ENCODE peak calls at places on chromosomes 1 and 21, in six cellular contexts. One of them, this sample, is unnamed.

GRCh38 chr21:36159356-36159921 is 2.8 kb downstream of the DOP1B start:
- DNase-seq in OCI-LY7: no peak
- DNase-seq in mesendoderm: no peak
- DNase-seq in GM23338: no peak
- DNase-seq in neuronal stem cell: no peak
- DNase-seq in mesenchymal stem cell: no peak
- DNase-seq in this sample: no peak

GRCh38 chr1:92075311-92075710 is at the start of gene SETSIP:
- DNase-seq in mesenchymal stem cell: no peak
- DNase-seq in GM23338: no peak
- DNase-seq in mesendoderm: no peak
- DNase-seq in neuronal stem cell: no peak
- DNase-seq in OCI-LY7: no peak
- DNase-seq in this sample: no peak

GRCh38 chr1:160746870-160747500 is 7.9 kb downstream of the SLAMF7 start:
- DNase-seq in mesenchymal stem cell: no peak
- DNase-seq in mesendoderm: peak
- DNase-seq in GM23338: peak
- DNase-seq in OCI-LY7: no peak
- DNase-seq in neuronal stem cell: no peak
- DNase-seq in this sample: no peak

GRCh38 chr21:31857096-31857495 is 15.7 kb upstream of the HUNK start:
- DNase-seq in GM23338: no peak
- DNase-seq in OCI-LY7: no peak
- DNase-seq in mesenchymal stem cell: no peak
- DNase-seq in mesendoderm: no peak
- DNase-seq in neuronal stem cell: no peak
- DNase-seq in this sample: no peak

GRCh38 chr21:45972353-45972715 is 9.2 kb upstream of the COL6A1 start:
- DNase-seq in GM23338: peak
- DNase-seq in mesenchymal stem cell: no peak
- DNase-seq in neuronal stem cell: no peak
- DNase-seq in mesendoderm: peak
- DNase-seq in OCI-LY7: no peak
- DNase-seq in this sample: no peak

GRCh38 chr1:179121159-179121938 is 39.5 kb downstream of the TOR3A start:
- DNase-seq in neuronal stem cell: no peak
- DNase-seq in GM23338: peak
- DNase-seq in mesendoderm: peak
- DNase-seq in OCI-LY7: peak
- DNase-seq in mesenchymal stem cell: peak
- DNase-seq in this sample: peak

GRCh38 chr1:15617874-15618684 is 821 bp downstream of the DDI2 start:
- DNase-seq in mesendoderm: peak
- DNase-seq in neuronal stem cell: no peak
- DNase-seq in GM23338: peak
- DNase-seq in mesenchymal stem cell: peak
- DNase-seq in OCI-LY7: peak
- DNase-seq in this sample: no peak

GRCh38 chr1:30385246-30385940 is 338.0 kb downstream of the MATN1 start:
- DNase-seq in mesenchymal stem cell: no peak
- DNase-seq in GM23338: no peak
- DNase-seq in neuronal stem cell: no peak
- DNase-seq in OCI-LY7: no peak
- DNase-seq in mesendoderm: no peak
- DNase-seq in this sample: no peak

GRCh38 chr1:64469121-64469520 is 808 bp upstream of the CACHD1 start:
- DNase-seq in neuronal stem cell: no peak
- DNase-seq in mesendoderm: no peak
- DNase-seq in mesenchymal stem cell: no peak
- DNase-seq in GM23338: peak
- DNase-seq in OCI-LY7: no peak
- DNase-seq in this sample: no peak

GRCh38 chr21:44013380-44014088 is 1.4 kb downstream of the TRAPPC10 start:
- DNase-seq in mesendoderm: peak
- DNase-seq in mesenchymal stem cell: peak
- DNase-seq in neuronal stem cell: no peak
- DNase-seq in GM23338: peak
- DNase-seq in OCI-LY7: peak
- DNase-seq in this sample: no peak

GRCh38 chr1:55589656-55590297 is 374.6 kb upstream of the USP24 start:
- DNase-seq in OCI-LY7: no peak
- DNase-seq in neuronal stem cell: no peak
- DNase-seq in mesenchymal stem cell: no peak
- DNase-seq in GM23338: no peak
- DNase-seq in mesendoderm: no peak
- DNase-seq in this sample: no peak

GRCh38 chr1:158998781-158999161 is 10.9 kb upstream of the IFI16 start:
- DNase-seq in mesendoderm: peak
- DNase-seq in mesenchymal stem cell: peak
- DNase-seq in neuronal stem cell: peak
- DNase-seq in GM23338: peak
- DNase-seq in OCI-LY7: peak
- DNase-seq in this sample: peak

GRCh38 chr1:26010800-26011199 is 10.8 kb upstream of the EXTL1 start:
- DNase-seq in mesendoderm: no peak
- DNase-seq in neuronal stem cell: no peak
- DNase-seq in OCI-LY7: no peak
- DNase-seq in GM23338: peak
- DNase-seq in mesenchymal stem cell: no peak
- DNase-seq in this sample: no peak

GRCh38 chr1:205750683-205751651 is 985 bp upstream of the NUCKS1 start:
- DNase-seq in neuronal stem cell: no peak
- DNase-seq in OCI-LY7: no peak
- DNase-seq in mesendoderm: peak
- DNase-seq in mesenchymal stem cell: peak
- DNase-seq in GM23338: peak
- DNase-seq in this sample: peak

GRCh38 chr1:244655186-244655585 is 2.3 kb downstream of the DESI2 start:
- DNase-seq in neuronal stem cell: no peak
- DNase-seq in GM23338: no peak
- DNase-seq in OCI-LY7: no peak
- DNase-seq in mesendoderm: no peak
- DNase-seq in mesenchymal stem cell: no peak
- DNase-seq in this sample: no peak

GRCh38 chr1:51861669-51862068 is 16.9 kb downstream of the NRDC start:
- DNase-seq in mesendoderm: no peak
- DNase-seq in mesenchymal stem cell: peak
- DNase-seq in OCI-LY7: no peak
- DNase-seq in neuronal stem cell: no peak
- DNase-seq in GM23338: no peak
- DNase-seq in this sample: no peak

GRCh38 chr1:116334015-116334547 is 39.0 kb upstream of the ATP1A1 start:
- DNase-seq in OCI-LY7: no peak
- DNase-seq in GM23338: no peak
- DNase-seq in mesendoderm: peak
- DNase-seq in mesenchymal stem cell: peak
- DNase-seq in neuronal stem cell: no peak
- DNase-seq in this sample: no peak

GRCh38 chr1:154663656-154664055 is 55.7 kb upstream of the ADAR start:
- DNase-seq in neuronal stem cell: no peak
- DNase-seq in OCI-LY7: no peak
- DNase-seq in mesendoderm: no peak
- DNase-seq in GM23338: no peak
- DNase-seq in mesenchymal stem cell: no peak
- DNase-seq in this sample: no peak

GRCh38 chr21:34078915-34079314 is 5.5 kb downstream of the MRPS6 start:
- DNase-seq in neuronal stem cell: no peak
- DNase-seq in GM23338: no peak
- DNase-seq in mesenchymal stem cell: no peak
- DNase-seq in mesendoderm: no peak
- DNase-seq in OCI-LY7: no peak
- DNase-seq in this sample: no peak

GRCh38 chr1:116738673-116739370 is 15.4 kb upstream of the CD2 start:
- DNase-seq in OCI-LY7: peak
- DNase-seq in neuronal stem cell: no peak
- DNase-seq in mesendoderm: no peak
- DNase-seq in GM23338: no peak
- DNase-seq in mesenchymal stem cell: no peak
- DNase-seq in this sample: no peak

GRCh38 chr1:74641876-74642275 is 31.7 kb downstream of the ERICH3 start:
- DNase-seq in neuronal stem cell: no peak
- DNase-seq in mesenchymal stem cell: no peak
- DNase-seq in GM23338: no peak
- DNase-seq in OCI-LY7: no peak
- DNase-seq in mesendoderm: no peak
- DNase-seq in this sample: no peak

GRCh38 chr1:23947366-23947765 is 12.3 kb upstream of the PNRC2 start:
- DNase-seq in GM23338: no peak
- DNase-seq in OCI-LY7: no peak
- DNase-seq in neuronal stem cell: no peak
- DNase-seq in mesendoderm: no peak
- DNase-seq in mesenchymal stem cell: no peak
- DNase-seq in this sample: no peak

GRCh38 chr1:190858140-190858539 is 380.5 kb upstream of the BRINP3 start:
- DNase-seq in mesenchymal stem cell: no peak
- DNase-seq in OCI-LY7: no peak
- DNase-seq in mesendoderm: no peak
- DNase-seq in GM23338: peak
- DNase-seq in neuronal stem cell: no peak
- DNase-seq in this sample: no peak

GRCh38 chr1:185652348-185652747 is 81.8 kb upstream of the HMCN1 start:
- DNase-seq in neuronal stem cell: no peak
- DNase-seq in mesendoderm: peak
- DNase-seq in mesenchymal stem cell: no peak
- DNase-seq in OCI-LY7: peak
- DNase-seq in GM23338: peak
- DNase-seq in this sample: peak

GRCh38 chr1:109977657-109978378 is 6.7 kb upstream of the AHCYL1 start:
- DNase-seq in GM23338: no peak
- DNase-seq in OCI-LY7: no peak
- DNase-seq in neuronal stem cell: no peak
- DNase-seq in mesendoderm: no peak
- DNase-seq in mesenchymal stem cell: no peak
- DNase-seq in this sample: no peak

GRCh38 chr1:232308616-232309015 is 321.3 kb downstream of the SIPA1L2 start:
- DNase-seq in mesenchymal stem cell: no peak
- DNase-seq in OCI-LY7: no peak
- DNase-seq in mesendoderm: peak
- DNase-seq in GM23338: no peak
- DNase-seq in neuronal stem cell: no peak
- DNase-seq in this sample: no peak

GRCh38 chr21:45035477-45035848 is 38.9 kb upstream of the ADARB1 start:
- DNase-seq in mesenchymal stem cell: no peak
- DNase-seq in mesendoderm: no peak
- DNase-seq in GM23338: no peak
- DNase-seq in neuronal stem cell: no peak
- DNase-seq in OCI-LY7: no peak
- DNase-seq in this sample: no peak

GRCh38 chr1:108830119-108831008 is 26.5 kb downstream of the AKNAD1 start:
- DNase-seq in GM23338: peak
- DNase-seq in mesendoderm: no peak
- DNase-seq in neuronal stem cell: no peak
- DNase-seq in OCI-LY7: no peak
- DNase-seq in mesenchymal stem cell: peak
- DNase-seq in this sample: peak

GRCh38 chr1:76395059-76395458 is 320.5 kb downstream of the ST6GALNAC3 start:
- DNase-seq in mesenchymal stem cell: no peak
- DNase-seq in OCI-LY7: no peak
- DNase-seq in neuronal stem cell: no peak
- DNase-seq in mesendoderm: no peak
- DNase-seq in GM23338: no peak
- DNase-seq in this sample: no peak

GRCh38 chr1:61141288-61142044 is 59.1 kb downstream of the NFIA start:
- DNase-seq in OCI-LY7: no peak
- DNase-seq in GM23338: no peak
- DNase-seq in mesenchymal stem cell: peak
- DNase-seq in mesendoderm: peak
- DNase-seq in neuronal stem cell: no peak
- DNase-seq in this sample: no peak
- H3K4me2 ChIP-seq in OCI-LY7: no peak
- H3K4me2 ChIP-seq in GM23338: peak
- H3K4me2 ChIP-seq in mesenchymal stem cell: no peak
- H3K4me2 ChIP-seq in mesendoderm: no peak
- H3K4me2 ChIP-seq in neuronal stem cell: no peak
- H3K4me2 ChIP-seq in this sample: peak

GRCh38 chr21:39631842-39632577 is 19.3 kb downstream of the B3GALT5 start:
- DNase-seq in mesendoderm: no peak
- DNase-seq in GM23338: no peak
- DNase-seq in OCI-LY7: no peak
- DNase-seq in neuronal stem cell: no peak
- DNase-seq in mesenchymal stem cell: no peak
- DNase-seq in this sample: no peak

GRCh38 chr21:39630191-39630591 is 17.5 kb downstream of the B3GALT5 start:
- DNase-seq in mesendoderm: no peak
- DNase-seq in mesenchymal stem cell: peak
- DNase-seq in OCI-LY7: no peak
- DNase-seq in neuronal stem cell: no peak
- DNase-seq in GM23338: no peak
- DNase-seq in this sample: peak

GRCh38 chr21:39628380-39628779 is 15.6 kb downstream of the B3GALT5 start:
- DNase-seq in neuronal stem cell: no peak
- DNase-seq in mesendoderm: no peak
- DNase-seq in mesenchymal stem cell: no peak
- DNase-seq in GM23338: no peak
- DNase-seq in OCI-LY7: no peak
- DNase-seq in this sample: no peak

GRCh38 chr21:39633043-39633442 is 20.3 kb downstream of the B3GALT5 start:
- DNase-seq in GM23338: no peak
- DNase-seq in mesenchymal stem cell: peak
- DNase-seq in mesendoderm: no peak
- DNase-seq in neuronal stem cell: no peak
- DNase-seq in OCI-LY7: no peak
- DNase-seq in this sample: peak

GRCh38 chr21:39630827-39631226 is 18.1 kb downstream of the B3GALT5 start:
- DNase-seq in OCI-LY7: no peak
- DNase-seq in mesenchymal stem cell: no peak
- DNase-seq in mesendoderm: no peak
- DNase-seq in neuronal stem cell: no peak
- DNase-seq in GM23338: no peak
- DNase-seq in this sample: no peak
- H3K4me2 ChIP-seq in OCI-LY7: no peak
- H3K4me2 ChIP-seq in mesenchymal stem cell: peak
- H3K4me2 ChIP-seq in mesendoderm: no peak
- H3K4me2 ChIP-seq in neuronal stem cell: no peak
- H3K4me2 ChIP-seq in GM23338: peak
- H3K4me2 ChIP-seq in this sample: peak

GRCh38 chr1:111541721-111542120 is 38.3 kb upstream of the ADORA3 start:
- DNase-seq in neuronal stem cell: no peak
- DNase-seq in GM23338: peak
- DNase-seq in mesenchymal stem cell: peak
- DNase-seq in OCI-LY7: no peak
- DNase-seq in mesendoderm: peak
- DNase-seq in this sample: no peak
- H3K4me2 ChIP-seq in neuronal stem cell: no peak
- H3K4me2 ChIP-seq in GM23338: peak
- H3K4me2 ChIP-seq in mesenchymal stem cell: no peak
- H3K4me2 ChIP-seq in OCI-LY7: no peak
- H3K4me2 ChIP-seq in mesendoderm: no peak
- H3K4me2 ChIP-seq in this sample: peak

DNA sequence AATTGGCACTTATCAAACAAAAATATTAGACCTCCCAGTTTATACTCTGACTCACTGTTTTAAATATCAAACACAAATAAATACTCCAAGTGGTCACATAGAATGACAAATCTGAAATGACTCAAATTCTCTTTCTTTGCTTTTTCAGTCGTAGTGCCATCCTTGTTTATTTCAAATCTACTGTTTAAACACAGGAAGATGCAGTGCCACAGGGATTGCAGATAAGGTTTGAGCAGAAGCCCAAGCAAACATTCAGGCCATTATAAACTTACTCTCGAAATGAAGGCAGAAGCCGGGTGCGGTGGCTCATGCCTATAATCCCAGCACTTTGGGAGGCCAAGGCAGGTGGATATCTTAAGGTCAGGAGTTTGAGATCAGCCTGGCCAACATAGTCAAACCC is 255.4 kb upstream of the PLXNA2 start:
- DNase-seq in OCI-LY7: no peak
- DNase-seq in mesenchymal stem cell: no peak
- DNase-seq in neuronal stem cell: no peak
- DNase-seq in GM23338: no peak
- DNase-seq in mesendoderm: no peak
- DNase-seq in this sample: no peak
- H3K4me2 ChIP-seq in OCI-LY7: no peak
- H3K4me2 ChIP-seq in mesenchymal stem cell: no peak
- H3K4me2 ChIP-seq in neuronal stem cell: no peak
- H3K4me2 ChIP-seq in GM23338: no peak
- H3K4me2 ChIP-seq in mesendoderm: no peak
- H3K4me2 ChIP-seq in this sample: no peak

This sample was measured in HCT116.